ENCODE peak calls at places on chromosomes 1 and 21, in seven cellular contexts. E is heart right ventricle, Q is H9, J is fibroblast of pulmonary artery, D is mesothelial cell of epicardium, A is colonic mucosa, K is IMR-90. V is an unnamed sample.

GRCh38 chr1:41483960-41484844 is at the start of gene EDN2:
- DNase-seq in E (peak), Q (peak), J (no peak), D (no peak), A (peak), K (no peak), V (no peak)

GRCh38 chr1:196114193-196114592 is 494.0 kb downstream of the KCNT2 start:
- DNase-seq in E (no peak), Q (no peak), J (peak), D (no peak), A (no peak), K (peak), V (no peak)

GRCh38 chr1:201702936-201703335 is 126.0 kb upstream of the IPO9 start:
- DNase-seq in E (no peak), Q (peak), J (no peak), D (no peak), A (peak), K (peak), V (no peak)

GRCh38 chr1:7218210-7218832 is 433.1 kb downstream of the CAMTA1 start:
- DNase-seq in E (no peak), Q (peak), J (peak), D (no peak), A (peak), K (peak), V (peak)

GRCh38 chr1:227440167-227440566 is 121.9 kb upstream of the CDC42BPA start:
- DNase-seq in E (no peak), Q (no peak), J (no peak), D (no peak), A (no peak), K (no peak), V (no peak)

GRCh38 chr1:225811622-225812487 is 1.9 kb downstream of the EPHX1 start:
- DNase-seq in E (no peak), Q (peak), J (no peak), D (no peak), A (peak), K (no peak), V (peak)

GRCh38 chr1:46303872-46304326 is 401 bp downstream of the UQCRH start:
- DNase-seq in E (no peak), Q (no peak), J (no peak), D (no peak), A (peak), K (no peak), V (no peak)

GRCh38 chr21:33824156-33824941 is 91.3 kb downstream of the ATP5PO start:
- DNase-seq in E (no peak), Q (no peak), J (no peak), D (no peak), A (no peak), K (no peak), V (no peak)

GRCh38 chr21:44766014-44766817 is 35.4 kb downstream of the UBE2G2 start:
- DNase-seq in E (no peak), Q (no peak), J (no peak), D (no peak), A (no peak), K (no peak), V (no peak)

GRCh38 chr1:180228648-180229482 is 1.2 kb upstream of the LHX4 start:
- DNase-seq in E (no peak), Q (no peak), J (no peak), D (no peak), A (no peak), K (no peak), V (no peak)

GRCh38 chr1:20980051-20980450 is 192.9 kb upstream of the HP1BP3 start:
- DNase-seq in E (no peak), Q (no peak), J (no peak), D (no peak), A (no peak), K (peak), V (no peak)

GRCh38 chr1:154682252-154682651 is 74.3 kb upstream of the ADAR start:
- DNase-seq in E (no peak), Q (peak), J (no peak), D (no peak), A (no peak), K (no peak), V (no peak)

GRCh38 chr1:165259236-165259635 is 97.3 kb downstream of the LMX1A start:
- DNase-seq in E (no peak), Q (no peak), J (no peak), D (no peak), A (no peak), K (no peak), V (no peak)

GRCh38 chr1:22150923-22151322 is 8.0 kb upstream of the WNT4 start:
- DNase-seq in E (no peak), Q (no peak), J (no peak), D (no peak), A (no peak), K (no peak), V (no peak)

GRCh38 chr1:211737115-211738035 is 62.0 kb upstream of the NEK2 start:
- DNase-seq in E (no peak), Q (no peak), J (no peak), D (no peak), A (no peak), K (no peak), V (no peak)

GRCh38 chr1:211734359-211734758 is 58.9 kb upstream of the NEK2 start:
- DNase-seq in E (no peak), Q (no peak), J (no peak), D (no peak), A (no peak), K (no peak), V (no peak)

GRCh38 chr1:211734791-211735190 is 59.4 kb upstream of the NEK2 start:
- DNase-seq in E (no peak), Q (no peak), J (no peak), D (no peak), A (peak), K (no peak), V (no peak)

GRCh38 chr1:211736351-211736915 is 61.0 kb upstream of the NEK2 start:
- DNase-seq in E (no peak), Q (no peak), J (no peak), D (no peak), A (no peak), K (no peak), V (no peak)

DNA sequence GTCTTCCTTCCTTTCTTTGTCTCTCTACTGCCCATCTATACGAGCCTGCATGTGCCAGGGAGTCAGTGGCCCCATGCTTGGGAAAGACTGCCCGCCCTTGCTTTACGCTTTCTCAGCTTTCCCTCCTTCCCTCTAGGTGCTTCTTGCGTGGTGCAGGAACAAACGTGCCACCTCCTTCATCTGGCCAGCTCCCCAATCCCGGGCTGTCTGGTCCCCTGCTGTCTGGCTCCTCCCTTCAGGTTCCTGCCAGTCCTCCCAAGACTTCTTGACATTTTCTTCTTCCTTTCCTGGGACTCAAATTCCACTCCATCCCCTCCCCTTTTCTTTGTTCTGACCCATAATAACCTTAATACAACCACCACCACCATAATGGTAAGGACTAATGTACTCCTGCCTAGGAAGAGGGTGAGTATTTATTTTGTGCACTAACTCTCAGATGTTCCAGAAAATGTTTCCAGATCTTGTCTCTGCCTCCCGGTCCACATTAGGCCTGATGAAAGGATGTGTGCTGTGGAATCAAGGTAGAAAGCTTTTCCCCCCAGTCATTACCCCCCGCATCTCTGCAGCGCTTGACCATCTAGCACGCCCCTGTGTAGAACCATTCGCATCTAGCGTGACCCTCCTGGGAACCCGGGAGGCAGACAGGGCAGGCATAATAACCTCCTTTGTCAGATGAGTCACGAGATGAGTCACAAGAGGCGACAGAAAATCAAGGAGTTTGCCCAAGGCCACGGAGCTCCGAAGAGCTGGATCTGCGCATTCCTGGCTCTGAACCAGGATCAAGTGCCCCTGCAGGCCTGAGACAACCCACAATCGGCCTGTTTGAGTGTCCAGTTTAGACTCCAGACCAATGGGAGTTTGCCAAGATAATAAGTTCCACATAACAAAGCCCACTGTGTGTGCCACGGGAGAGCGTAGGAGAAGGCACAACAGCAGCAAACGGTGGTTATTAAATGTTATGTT is 60.1 kb upstream of the NEK2 start:
- DNase-seq in E (no peak), Q (peak), J (peak), D (no peak), A (peak), K (peak), V (no peak)
- TF ChIP-seq CTCF in E (no peak), Q (no peak), J (no peak), D (no peak), A (no peak), K (no peak), V (no peak)

DNA sequence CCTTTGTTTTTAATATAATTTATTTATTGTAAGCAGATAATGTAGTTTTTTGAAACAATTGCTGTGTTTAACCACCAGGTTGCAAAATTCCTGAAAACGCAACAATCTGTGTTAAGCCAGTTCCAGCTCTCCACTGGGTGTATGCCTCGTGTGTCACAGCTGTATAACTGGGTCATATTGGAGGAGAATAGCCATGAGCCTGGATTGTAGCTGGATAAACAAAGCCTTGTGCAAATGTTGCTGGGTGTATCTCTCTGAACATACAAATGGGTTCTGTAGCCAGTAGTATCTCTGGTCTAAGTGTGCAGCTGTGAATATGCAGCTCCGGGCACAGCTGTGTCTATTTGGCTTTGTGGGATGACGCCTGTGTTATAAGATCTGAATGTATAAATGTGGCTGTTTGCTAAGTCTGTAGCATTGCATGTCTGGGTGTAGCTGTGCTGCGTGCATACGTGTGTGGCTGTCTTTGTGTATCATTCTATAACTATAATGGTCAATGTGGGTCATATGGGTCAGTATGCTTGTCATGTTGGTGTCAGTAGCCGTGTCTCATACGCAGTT is 2.7 kb downstream of the TCEA3 start:
- DNase-seq in E (no peak), Q (no peak), J (peak), D (no peak), A (peak), K (peak), V (no peak)
- TF ChIP-seq CTCF in E (no peak), Q (no peak), J (peak), D (peak), A (no peak), K (peak), V (peak)

GRCh38 chr1:8423702-8424538 is 106.0 kb downstream of the SLC45A1 start:
- DNase-seq in E (peak), Q (peak), J (peak), D (peak), A (peak), K (peak), V (peak)
- TF ChIP-seq CTCF in E (no peak), Q (no peak), J (no peak), D (no peak), A (no peak), K (no peak), V (no peak)

GRCh38 chr1:61724721-61725694 is at the start of gene TM2D1:
- DNase-seq in E (peak), Q (peak), J (peak), D (peak), A (peak), K (peak), V (peak)
- TF ChIP-seq CTCF in E (no peak), Q (no peak), J (no peak), D (no peak), A (no peak), K (no peak), V (no peak)

GRCh38 chr21:42652527-42653491 is 612 bp upstream of the PDE9A start:
- DNase-seq in E (peak), Q (peak), J (peak), D (no peak), A (peak), K (peak), V (peak)
- TF ChIP-seq CTCF in E (peak), Q (peak), J (peak), D (peak), A (peak), K (peak), V (peak)

GRCh38 chr1:73839922-73840321 is 358.1 kb downstream of the LRRIQ3 start:
- DNase-seq in E (no peak), Q (no peak), J (peak), D (no peak), A (no peak), K (no peak), V (peak)
- TF ChIP-seq CTCF in E (no peak), Q (peak), J (peak), D (peak), A (no peak), K (peak), V (peak)

V was measured in endothelial cell.